ENCODE peak calls at places on chromosomes 6 and 20, in seven cellular contexts. X is K562, T is fibroblast of lung, G is Peyer's patch, K is AG04450, I is PC-3, N is IMR-90. H is an unnamed sample.

GRCh38 chr6:36224918-36225461 is 28.4 kb downstream of the BRPF3 start:
- DNase-seq in X (peak; percentile 87), T (peak; percentile 63), G (no peak), K (no peak), I (peak; percentile 25), N (no peak), H (no peak)

GRCh38 chr6:96520039-96520850 is 1.4 kb upstream of the UFL1 start:
- DNase-seq in X (no peak), T (peak; percentile 0), G (no peak), K (no peak), I (peak; percentile 80), N (peak; percentile 35), H (no peak)

GRCh38 chr20:4369798-4370124 is 351.9 kb upstream of the PRND start:
- DNase-seq in X (peak; percentile 6), T (no peak), G (no peak), K (no peak), I (no peak), N (no peak), H (no peak)

GRCh38 chr20:44911264-44911921 is 1.5 kb downstream of the PABPC1L start:
- DNase-seq in X (peak; percentile 87), T (peak; percentile 51), G (peak; percentile 60), K (no peak), I (peak; percentile 92), N (peak; percentile 28), H (no peak)

GRCh38 chr6:28742668-28743270 is 181.0 kb downstream of the TRIM27 start:
- DNase-seq in X (peak; percentile 69), T (peak; percentile 35), G (no peak), K (no peak), I (peak; percentile 89), N (peak; percentile 72), H (no peak)

GRCh38 chr6:112282217-112282616 is 27.9 kb upstream of the LAMA4 start:
- DNase-seq in X (no peak), T (peak; percentile 98), G (peak; percentile 19), K (peak; percentile 82), I (peak; percentile 69), N (peak; percentile 97), H (no peak)

GRCh38 chr6:98827295-98828159 is 6.8 kb upstream of the POU3F2 start:
- DNase-seq in X (no peak), T (no peak), G (no peak), K (no peak), I (no peak), N (no peak), H (no peak)

GRCh38 chr20:43537921-43538854 is 20.6 kb upstream of the SGK2 start:
- DNase-seq in X (peak; percentile 83), T (peak; percentile 74), G (peak; percentile 66), K (peak; percentile 24), I (peak; percentile 86), N (peak; percentile 60), H (peak; percentile 39)

GRCh38 chr20:2402271-2402980 is 21.7 kb downstream of the TGM6 start:
- DNase-seq in X (no peak), T (peak; percentile 10), G (no peak), K (no peak), I (peak; percentile 66), N (peak; percentile 51), H (no peak)

GRCh38 chr20:49519777-49520359 is 37.4 kb upstream of the KCNB1 start:
- DNase-seq in X (no peak), T (no peak), G (no peak), K (no peak), I (no peak), N (no peak), H (no peak)

GRCh38 chr6:86856937-86857563 is 80.3 kb upstream of the HTR1E start:
- DNase-seq in X (peak; percentile 10), T (peak; percentile 40), G (no peak), K (no peak), I (peak; percentile 58), N (peak; percentile 28), H (no peak)

GRCh38 chr6:10410214-10410873 is 4.5 kb downstream of the TFAP2A start:
- DNase-seq in X (no peak), T (no peak), G (no peak), K (no peak), I (peak; percentile 31), N (no peak), H (no peak)

GRCh38 chr6:81553246-81553645 is 199.2 kb downstream of the TENT5A start:
- DNase-seq in X (no peak), T (peak; percentile 27), G (no peak), K (no peak), I (peak; percentile 8), N (peak; percentile 64), H (no peak)

GRCh38 chr20:12305555-12305954 is 387.9 kb downstream of the BTBD3 start:
- DNase-seq in X (no peak), T (no peak), G (no peak), K (no peak), I (no peak), N (no peak), H (no peak)

GRCh38 chr20:12306107-12306506 is 388.4 kb downstream of the BTBD3 start:
- DNase-seq in X (no peak), T (no peak), G (no peak), K (no peak), I (no peak), N (no peak), H (no peak)

GRCh38 chr20:12315652-12316051 is 398.0 kb downstream of the BTBD3 start:
- DNase-seq in X (no peak), T (no peak), G (no peak), K (no peak), I (no peak), N (no peak), H (no peak)

GRCh38 chr20:12316794-12317193 is 399.1 kb downstream of the BTBD3 start:
- DNase-seq in X (no peak), T (no peak), G (no peak), K (no peak), I (no peak), N (no peak), H (no peak)

DNA sequence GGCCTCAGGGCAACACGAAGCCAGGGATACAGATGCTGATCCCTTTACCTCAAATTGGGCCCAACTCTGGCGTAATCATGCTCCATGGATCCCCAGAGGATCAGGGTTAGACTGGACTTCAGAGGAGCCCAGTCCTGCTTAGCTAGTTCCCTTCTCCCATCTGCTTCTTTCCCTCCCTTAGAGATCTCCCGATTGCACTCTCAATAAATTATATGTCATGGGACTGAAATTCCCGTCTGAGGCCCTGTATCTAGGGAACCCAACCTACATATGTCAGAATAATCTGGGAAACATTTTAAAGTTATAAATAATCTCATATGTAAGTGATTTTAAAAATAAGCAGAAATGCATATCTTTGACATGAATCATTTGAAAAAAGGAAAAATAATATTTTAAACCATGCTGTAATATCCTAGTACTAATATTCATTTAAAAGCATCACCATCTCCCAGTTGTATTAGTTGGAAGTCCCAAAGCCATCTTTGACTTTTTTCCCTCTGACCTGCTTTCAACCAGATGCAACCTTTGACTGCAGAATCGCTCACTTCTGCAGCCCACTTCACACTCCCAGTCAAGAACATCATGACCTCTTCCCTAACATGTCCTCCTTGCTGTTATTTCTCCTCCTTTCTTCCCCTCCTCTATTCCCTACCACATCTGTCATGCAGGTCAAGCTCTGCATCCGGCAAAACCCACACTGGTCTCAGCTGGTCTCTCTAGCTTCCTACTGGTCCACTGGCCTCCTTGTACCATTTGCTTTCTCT is 393.6 kb downstream of the BTBD3 start:
- DNase-seq in X (no peak), T (no peak), G (no peak), K (no peak), I (no peak), N (no peak), H (no peak)
- H3K9me3 ChIP-seq in X (no peaks in the 10 kb centered on the region), T (no peaks in the 10 kb centered on the region), G (no peaks in the 10 kb centered on the region), K (peaks cover 4% of the 10 kb centered on the region), I (no peaks in the 10 kb centered on the region), N (peaks cover 11% of the 10 kb centered on the region), H (peaks cover 3% of the 10 kb centered on the region)

DNA sequence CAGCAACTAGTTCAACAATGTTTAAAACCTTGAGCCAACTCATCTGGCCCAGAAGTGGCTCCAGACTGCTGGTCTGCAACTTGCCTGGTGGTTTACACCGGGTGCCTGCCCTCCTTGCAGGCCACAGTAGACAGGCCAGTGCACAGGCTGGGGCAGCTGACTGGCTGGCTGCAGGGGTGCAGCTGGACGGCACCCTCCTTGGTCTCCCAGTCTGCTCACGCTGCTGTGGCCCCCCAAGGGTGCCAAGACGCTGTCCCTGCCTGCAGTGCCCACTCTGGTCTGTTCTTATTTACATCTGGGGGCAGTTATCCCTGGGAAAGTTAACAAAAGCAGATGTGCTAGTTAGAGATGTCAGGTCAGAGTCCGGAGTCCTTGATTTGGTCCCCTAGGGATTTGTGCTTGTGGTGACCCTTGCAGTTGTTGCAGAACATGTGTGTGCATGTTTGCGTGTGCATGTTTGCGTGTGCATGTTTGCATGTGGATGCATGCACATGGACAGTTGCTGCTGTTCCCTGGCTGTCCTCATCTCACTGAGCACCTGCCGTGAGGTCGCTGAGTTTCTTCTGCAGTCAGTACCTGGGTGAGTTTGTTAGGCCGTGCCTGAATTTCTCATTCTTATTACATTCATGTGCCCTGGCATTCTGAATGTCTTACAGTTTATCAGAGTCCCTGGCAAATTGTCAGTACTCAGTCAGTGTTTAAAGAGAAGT is 48.2 kb upstream of the IRF4 start:
- DNase-seq in X (no peak), T (no peak), G (no peak), K (no peak), I (no peak), N (no peak), H (no peak)
- H3K9me3 ChIP-seq in X (no peaks in the 10 kb centered on the region), T (no peaks in the 10 kb centered on the region), G (no peaks in the 10 kb centered on the region), K (peaks cover 60% of the 10 kb centered on the region), I (no peaks in the 10 kb centered on the region), N (no peaks in the 10 kb centered on the region), H (no peaks in the 10 kb centered on the region)

GRCh38 chr6:15416932-15417509 is 171.2 kb downstream of the JARID2 start:
- DNase-seq in X (no peak), T (no peak), G (no peak), K (no peak), I (no peak), N (no peak), H (no peak)
- H3K9me3 ChIP-seq in X (peaks cover 12% of the 10 kb centered on the region), T (no peaks in the 10 kb centered on the region), G (no peaks in the 10 kb centered on the region), K (no peaks in the 10 kb centered on the region), I (peaks cover 9% of the 10 kb centered on the region), N (peaks cover 7% of the 10 kb centered on the region), H (peaks cover 4% of the 10 kb centered on the region)

GRCh38 chr20:61719691-61720347 is 345.9 kb downstream of the TAF4 start:
- DNase-seq in X (no peak), T (peak; percentile 5), G (no peak), K (no peak), I (no peak), N (no peak), H (no peak)

GRCh38 chr20:61724376-61724775 is 341.3 kb downstream of the TAF4 start:
- DNase-seq in X (peak; percentile 41), T (no peak), G (no peak), K (no peak), I (no peak), N (no peak), H (no peak)

GRCh38 chr20:61720348-61720696 is 345.4 kb downstream of the TAF4 start:
- DNase-seq in X (no peak), T (no peak), G (no peak), K (no peak), I (no peak), N (no peak), H (no peak)

GRCh38 chr20:61723538-61724257 is 342.0 kb downstream of the TAF4 start:
- DNase-seq in X (no peak), T (no peak), G (no peak), K (no peak), I (no peak), N (no peak), H (no peak)

DNA sequence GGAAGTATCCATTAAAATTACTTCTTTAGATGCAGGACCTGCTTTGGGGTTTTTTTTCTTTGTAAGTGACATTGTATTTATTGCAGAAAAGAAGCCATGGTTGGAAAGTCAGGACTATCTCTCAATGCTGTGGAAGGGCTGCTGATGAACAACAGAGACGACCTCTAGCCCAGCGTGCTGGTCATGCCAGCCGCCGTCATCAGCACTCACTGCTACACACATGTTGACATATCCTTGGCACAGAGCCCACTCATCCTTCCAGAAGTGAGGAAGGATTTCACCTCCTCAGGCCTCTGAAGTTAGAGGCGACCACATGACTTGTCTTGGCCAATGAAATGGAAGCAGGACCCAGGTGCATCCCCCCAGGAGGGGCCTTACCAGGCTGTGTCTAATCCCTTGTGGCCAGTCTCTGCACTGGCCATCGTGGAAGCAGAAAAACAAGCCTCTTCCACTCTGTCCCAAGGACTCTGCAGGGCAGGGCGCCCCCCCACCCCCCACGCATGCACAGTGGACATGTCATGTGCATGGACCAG is 343.5 kb downstream of the TAF4 start:
- DNase-seq in X (no peak), T (peak; percentile 6), G (no peak), K (no peak), I (no peak), N (no peak), H (no peak)
- H3K9me3 ChIP-seq in X (no peaks in the 10 kb centered on the region), T (no peaks in the 10 kb centered on the region), G (no peaks in the 10 kb centered on the region), K (peaks cover 1% of the 10 kb centered on the region), I (no peaks in the 10 kb centered on the region), N (peaks cover 12% of the 10 kb centered on the region), H (no peaks in the 10 kb centered on the region)